ENCODE peak calls at places on chromosomes 2 and 18, in seven cellular contexts. A is mesenchymal stem cell, D is ovary, Y is aorta, V is fibroblast of lung, U is transverse colon, T is MM.1S. C is an unnamed sample.

GRCh38 chr18:47767699-47768098 is 162.8 kb downstream of the SMAD2 start:
- DNase-seq in A (no peak), D (no peak), Y (no peak), V (no peak), U (no peak), T (no peak), C (no peak)

GRCh38 chr2:14804912-14805311 is 172.4 kb downstream of the LRATD1 start:
- DNase-seq in A (no peak), D (no peak), Y (no peak), V (no peak), U (no peak), T (no peak), C (no peak)

GRCh38 chr2:152730591-152731333 is 12.3 kb downstream of the ARL6IP6 start:
- DNase-seq in A (peak; percentile 38), D (no peak), Y (no peak), V (peak; percentile 25), U (peak; percentile 11), T (peak; percentile 84), C (peak; percentile 41)

GRCh38 chr18:13463526-13463925 is 245.0 kb downstream of the LDLRAD4 start:
- DNase-seq in A (no peak), D (no peak), Y (no peak), V (no peak), U (no peak), T (no peak), C (no peak)

GRCh38 chr18:49021433-49022129 is 70.8 kb upstream of the SMAD7 start:
- DNase-seq in A (peak; percentile 26), D (peak; percentile 44), Y (no peak), V (peak; percentile 29), U (peak; percentile 89), T (peak; percentile 15), C (no peak)

GRCh38 chr2:95730813-95731212 is 139.0 kb downstream of the TRIM43 start:
- DNase-seq in A (no peak), D (no peak), Y (no peak), V (no peak), U (no peak), T (no peak), C (no peak)

GRCh38 chr2:128411431-128411830 is 92.8 kb upstream of the HS6ST1 start:
- DNase-seq in A (no peak), D (peak; percentile 14), Y (peak; percentile 69), V (no peak), U (no peak), T (no peak), C (no peak)

GRCh38 chr18:75109819-75110218 is 99.1 kb downstream of the PTGR3 start:
- DNase-seq in A (no peak), D (no peak), Y (no peak), V (no peak), U (no peak), T (no peak), C (no peak)

GRCh38 chr2:66433945-66434678 is 813 bp upstream of the MEIS1 start:
- DNase-seq in A (peak; percentile 92), D (peak; percentile 85), Y (peak; percentile 87), V (peak; percentile 76), U (peak; percentile 53), T (peak; percentile 90), C (peak; percentile 19)

GRCh38 chr2:71608034-71608433 is 154.7 kb downstream of the DYSF start:
- DNase-seq in A (no peak), D (peak; percentile 5), Y (peak; percentile 25), V (no peak), U (no peak), T (no peak), C (no peak)

GRCh38 chr18:3478262-3478978 is 28.4 kb downstream of the TGIF1 start:
- DNase-seq in A (no peak), D (no peak), Y (no peak), V (no peak), U (no peak), T (no peak), C (no peak)

GRCh38 chr2:175837046-175837445 is 165.0 kb downstream of the LNPK start:
- DNase-seq in A (peak; percentile 82), D (no peak), Y (no peak), V (peak; percentile 96), U (no peak), T (no peak), C (no peak)

GRCh38 chr2:52818958-52819357 is 948.6 kb upstream of the CHAC2 start:
- DNase-seq in A (no peak), D (no peak), Y (no peak), V (no peak), U (no peak), T (no peak), C (no peak)

GRCh38 chr2:139031722-139032121 is 251.5 kb upstream of the NXPH2 start:
- DNase-seq in A (no peak), D (no peak), Y (no peak), V (peak; percentile 13), U (no peak), T (peak; percentile 69), C (no peak)

GRCh38 chr2:219057709-219058540 is 2.8 kb downstream of the IHH start:
- DNase-seq in A (peak; percentile 57), D (peak; percentile 82), Y (peak; percentile 92), V (peak; percentile 49), U (peak; percentile 86), T (peak; percentile 75), C (peak; percentile 72)

GRCh38 chr18:24234330-24234729 is 95.5 kb downstream of the CABYR start:
- DNase-seq in A (no peak), D (no peak), Y (no peak), V (no peak), U (no peak), T (no peak), C (no peak)

GRCh38 chr2:7931808-7932207 is 750.0 kb upstream of the ID2 start:
- DNase-seq in A (no peak), D (no peak), Y (no peak), V (no peak), U (no peak), T (no peak), C (no peak)

GRCh38 chr18:42274488-42275137 is 319.6 kb downstream of the PIK3C3 start:
- DNase-seq in A (peak; percentile 45), D (no peak), Y (no peak), V (peak; percentile 42), U (no peak), T (peak; percentile 18), C (no peak)

GRCh38 chr2:30756051-30756719 is 51.1 kb downstream of the CAPN13 start:
- DNase-seq in A (peak; percentile 4), D (no peak), Y (no peak), V (no peak), U (no peak), T (no peak), C (no peak)

GRCh38 chr2:85600951-85601770 is 1.3 kb downstream of the TMEM150A start:
- DNase-seq in A (no peak), D (peak; percentile 43), Y (no peak), V (no peak), U (no peak), T (no peak), C (no peak)

GRCh38 chr18:36516258-36516657 is 218.7 kb downstream of the FHOD3 start:
- DNase-seq in A (no peak), D (no peak), Y (no peak), V (no peak), U (no peak), T (no peak), C (no peak)
- H3K4me1 ChIP-seq in A (peaks cover 18% of the 10 kb centered on the region), D (peaks cover 3% of the 10 kb centered on the region), Y (peaks cover 2% of the 10 kb centered on the region), V (no peaks in the 10 kb centered on the region), U (no peaks in the 10 kb centered on the region), T (no peaks in the 10 kb centered on the region), C (no peaks in the 10 kb centered on the region)

GRCh38 chr2:189927823-189928222 is 134.7 kb downstream of the MSTN start:
- DNase-seq in A (peak; percentile 2), D (no peak), Y (no peak), V (peak; percentile 5), U (no peak), T (no peak), C (no peak)
- H3K4me3 ChIP-seq in A (no peak overlapping the region), D (no peak overlapping the region), Y (no peak overlapping the region), V (no peak overlapping the region), U (no peak overlapping the region), T (no peak overlapping the region), C (no peak overlapping the region)

GRCh38 chr2:37192551-37192950 is 3.7 kb upstream of the CEBPZOS start:
- DNase-seq in A (no peak), D (no peak), Y (no peak), V (no peak), U (no peak), T (no peak), C (no peak)

GRCh38 chr2:37201208-37201607 is 4.9 kb downstream of the CEBPZOS start:
- DNase-seq in A (no peak), D (no peak), Y (no peak), V (peak; percentile 42), U (no peak), T (no peak), C (no peak)

GRCh38 chr2:37198681-37199065 is 2.4 kb downstream of the CEBPZOS start:
- DNase-seq in A (no peak), D (no peak), Y (no peak), V (no peak), U (no peak), T (no peak), C (no peak)

GRCh38 chr2:37191747-37192146 is 3.3 kb upstream of the SULT6B1 start:
- DNase-seq in A (no peak), D (no peak), Y (no peak), V (no peak), U (no peak), T (no peak), C (no peak)

DNA sequence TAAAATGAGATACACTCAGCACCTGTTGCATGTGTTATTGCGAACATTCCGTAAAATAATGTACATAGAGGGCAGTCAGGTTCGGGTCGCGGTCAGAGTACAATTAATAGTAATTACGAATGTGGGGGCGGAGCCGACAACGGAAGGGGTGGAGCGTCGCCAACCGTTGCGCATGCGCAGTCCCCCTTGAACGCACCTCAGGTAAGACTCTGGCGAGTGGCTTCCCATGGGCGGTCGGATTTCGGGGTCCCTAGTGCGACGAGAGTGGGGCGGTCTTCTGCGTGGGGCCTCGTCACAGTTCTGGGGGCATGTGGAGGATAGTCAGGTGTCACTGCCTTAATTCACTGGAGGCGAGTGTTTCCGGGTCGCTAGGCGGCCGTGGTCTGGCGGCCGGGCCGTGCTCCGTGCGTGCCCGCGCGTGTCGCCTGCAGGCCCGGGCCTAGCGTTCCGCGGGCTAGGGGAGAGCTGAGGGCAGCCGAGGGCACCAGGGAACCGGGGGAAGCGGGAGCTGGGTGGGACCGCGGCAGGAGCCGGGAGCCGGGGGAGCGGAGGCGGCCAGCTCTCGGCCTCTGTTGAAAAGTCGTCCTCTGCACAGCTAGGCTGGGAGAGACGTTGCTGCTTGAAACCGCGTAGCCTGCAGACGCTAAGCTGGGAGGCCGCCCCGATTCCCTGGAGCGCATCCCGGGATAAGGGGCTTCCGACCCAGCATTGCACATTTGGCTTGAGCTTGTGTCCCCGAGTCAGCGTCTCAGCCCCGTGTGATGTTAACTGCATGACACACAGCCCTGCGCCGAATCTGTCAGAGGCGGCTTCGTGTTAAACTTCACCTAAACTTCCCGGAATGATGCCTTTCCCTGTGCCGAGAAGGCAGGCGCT is at the start of gene CEBPZOS:
- DNase-seq in A (peak; percentile 82), D (peak; percentile 93), Y (peak; percentile 95), V (peak; percentile 69), U (peak; percentile 90), T (peak; percentile 84), C (peak; percentile 90)
- H3K4me1 ChIP-seq in A (peaks cover 7% of the 10 kb centered on the region), D (peaks cover 7% of the 10 kb centered on the region), Y (no peaks in the 10 kb centered on the region), V (no peaks in the 10 kb centered on the region), U (peaks cover 6% of the 10 kb centered on the region), T (no peaks in the 10 kb centered on the region), C (peaks cover 26% of the 10 kb centered on the region)

GRCh38 chr2:136255127-136255526 is 137.2 kb upstream of the CXCR4 start:
- DNase-seq in A (no peak), D (no peak), Y (no peak), V (no peak), U (no peak), T (no peak), C (no peak)
- H3K4me3 ChIP-seq in A (no peak overlapping the region), D (no peak overlapping the region), Y (no peak overlapping the region), V (no peak overlapping the region), U (no peak overlapping the region), T (no peak overlapping the region), C (no peak overlapping the region)

C was measured in CD4-positive, CD25-positive, alpha-beta regulatory T cell.